ENCODE peak calls at places on chromosomes 13 and 19, in seven cellular contexts. B is CD8-positive, alpha-beta memory T cell; I is heart right ventricle; D is psoas muscle; T is IMR-90; Q is uterus; U is tibial artery. E is an unnamed sample. For H3K4me1, the result is how much of the 10 kb centered on the place peaks cover.

GRCh38 chr13:75359266-75359665 is 122.7 kb downstream of the TBC1D4 start:
- DNase-seq in Q (no peak), I (no peak), U (no peak), B (no peak), T (peak), D (no peak), E (no peak)

GRCh38 chr19:51690359-51691121 is 2.6 kb upstream of the SPACA6 start:
- DNase-seq in Q (peak), D (peak), T (peak), U (no peak), B (peak), I (peak), E (peak)

GRCh38 chr13:69903081-69903480 is 204.5 kb upstream of the ATXN8OS start:
- DNase-seq in I (no peak), B (no peak), U (no peak), D (no peak), Q (no peak), T (no peak), E (no peak)

GRCh38 chr13:96771501-96772367 is 222.5 kb downstream of the OXGR1 start:
- DNase-seq in D (no peak), U (peak), B (no peak), I (no peak), Q (no peak), T (no peak), E (peak)

GRCh38 chr19:10018219-10018618 is 4.9 kb downstream of the RDH8 start:
- DNase-seq in D (no peak), U (no peak), I (no peak), B (no peak), T (peak), Q (no peak), E (no peak)

GRCh38 chr13:30796833-30797601 is 61.7 kb downstream of the ALOX5AP start:
- DNase-seq in B (no peak), D (no peak), T (peak), I (no peak), U (no peak), Q (no peak), E (no peak)

GRCh38 chr19:12628040-12629022 is 17.6 kb downstream of the ZNF791 start:
- DNase-seq in D (no peak), I (no peak), T (peak), Q (no peak), U (no peak), B (no peak), E (no peak)

GRCh38 chr13:38752726-38753125 is 65.8 kb downstream of the FREM2 start:
- DNase-seq in Q (no peak), U (no peak), T (no peak), D (no peak), I (no peak), B (no peak), E (no peak)

GRCh38 chr19:49423985-49424303 is 703 bp upstream of the PTH2 start:
- DNase-seq in D (no peak), I (no peak), U (no peak), Q (no peak), B (peak), T (no peak), E (no peak)

GRCh38 chr19:980133-980998 is 3.8 kb upstream of the WDR18 start:
- DNase-seq in Q (no peak), I (no peak), U (no peak), T (no peak), B (no peak), D (no peak), E (no peak)

GRCh38 chr13:80133631-80134083 is 207.3 kb downstream of the SPRY2 start:
- DNase-seq in D (no peak), Q (no peak), T (no peak), U (no peak), B (no peak), I (peak), E (no peak)

GRCh38 chr13:48415516-48415915 is 2.6 kb upstream of the LPAR6 start:
- DNase-seq in B (no peak), U (no peak), Q (no peak), I (no peak), T (no peak), D (no peak), E (no peak)

GRCh38 chr13:114135731-114136171 is 3.3 kb upstream of the RASA3 start:
- DNase-seq in B (peak), U (no peak), D (peak), I (no peak), T (no peak), Q (no peak), E (peak)

GRCh38 chr19:30857388-30857787 is 485.2 kb downstream of the ZNF536 start:
- DNase-seq in U (no peak), D (no peak), Q (no peak), I (no peak), B (no peak), T (no peak), E (no peak)

GRCh38 chr13:23323946-23324709 is 109.4 kb downstream of the SACS start:
- DNase-seq in D (no peak), T (peak), U (no peak), Q (no peak), B (no peak), I (no peak), E (peak)

GRCh38 chr13:87669379-87669978 is 1.7 kb upstream of the SLITRK5 start:
- DNase-seq in I (no peak), B (no peak), U (no peak), T (peak), Q (no peak), D (no peak), E (no peak)

GRCh38 chr13:30880756-30881155 is 25.3 kb upstream of the MEDAG start:
- DNase-seq in Q (no peak), B (no peak), T (peak), U (peak), I (no peak), D (no peak), E (no peak)

GRCh38 chr19:10193666-10194499 is 870 bp downstream of the DNMT1 start:
- DNase-seq in D (no peak), T (peak), U (peak), B (peak), I (no peak), Q (no peak), E (peak)

GRCh38 chr19:31135841-31136240 is 213.4 kb downstream of the TSHZ3 start:
- DNase-seq in Q (no peak), U (no peak), B (no peak), I (no peak), T (peak), D (no peak), E (no peak)

GRCh38 chr19:44585371-44586141 is 27.8 kb upstream of the IGSF23 start:
- DNase-seq in B (no peak), T (peak), U (no peak), Q (no peak), D (no peak), I (no peak), E (no peak)

GRCh38 chr13:82963466-82963865 is 918.8 kb downstream of the SLITRK1 start:
- DNase-seq in I (no peak), T (peak), D (no peak), U (no peak), B (no peak), Q (no peak), E (no peak)

GRCh38 chr19:17026041-17026658 is 460 bp downstream of the CPAMD8 start:
- DNase-seq in T (no peak), U (no peak), B (peak), Q (no peak), D (no peak), I (no peak), E (no peak)

GRCh38 chr13:114275309-114275708 is 6.1 kb upstream of the UPF3A start:
- DNase-seq in I (no peak), U (peak), Q (no peak), D (no peak), T (no peak), B (no peak), E (no peak)

GRCh38 chr13:76455960-76456359 is 430.2 kb downstream of the KCTD12 start:
- DNase-seq in U (no peak), Q (no peak), I (no peak), D (no peak), T (peak), B (no peak), E (no peak)

GRCh38 chr19:10290439-10290875 is 705 bp downstream of the ICAM5 start:
- DNase-seq in B (no peak), I (no peak), T (peak), Q (no peak), U (no peak), D (no peak), E (no peak)

GRCh38 chr19:6047741-6048231 is 62.5 kb downstream of the RFX2 start:
- DNase-seq in U (no peak), T (peak), Q (peak), D (no peak), I (no peak), B (no peak), E (no peak)

GRCh38 chr19:51664997-51665396 is 18.4 kb upstream of the SIGLEC14 start:
- DNase-seq in U (no peak), I (no peak), D (no peak), T (no peak), Q (no peak), B (no peak), E (no peak)

GRCh38 chr13:26074706-26075105 is 22.9 kb upstream of the SHISA2 start:
- DNase-seq in Q (no peak), I (no peak), B (no peak), D (no peak), U (no peak), T (peak), E (no peak)

GRCh38 chr13:66586489-66586888 is 643.6 kb downstream of the PCDH9 start:
- DNase-seq in B (no peak), I (no peak), D (no peak), U (no peak), T (no peak), Q (no peak), E (no peak)

GRCh38 chr19:58545286-58546068 is 1.6 kb downstream of the TRIM28 start:
- DNase-seq in T (no peak), U (no peak), I (no peak), D (no peak), Q (no peak), B (no peak), E (no peak)

GRCh38 chr19:34253711-34254551 is 423 bp upstream of the GARRE1 start:
- DNase-seq in Q (peak), U (peak), I (peak), D (peak), B (peak), T (peak), E (peak)

GRCh38 chr19:14632286-14632685 is 42.4 kb downstream of the ADGRE3 start:
- DNase-seq in U (no peak), T (peak), Q (no peak), D (no peak), I (no peak), B (peak), E (no peak)

GRCh38 chr19:19352823-19353222 is 32.2 kb downstream of the MAU2 start:
- DNase-seq in T (no peak), I (no peak), U (no peak), D (no peak), B (no peak), Q (no peak), E (no peak)

GRCh38 chr13:113777311-113778260 is 18.6 kb downstream of the TMEM255B start:
- DNase-seq in Q (no peak), D (peak), U (no peak), I (no peak), B (no peak), T (peak), E (no peak)

GRCh38 chr13:93226623-93227279 is at the start of gene GPC6:
- DNase-seq in B (no peak), T (peak), U (no peak), D (no peak), Q (no peak), I (no peak), E (no peak)

GRCh38 chr13:31032574-31033095 is 100.2 kb downstream of the TEX26 start:
- DNase-seq in U (no peak), T (no peak), I (no peak), D (no peak), Q (no peak), B (no peak), E (no peak)

GRCh38 chr13:70964124-70964523 is 855.9 kb upstream of the KLHL1 start:
- DNase-seq in I (no peak), U (no peak), D (no peak), B (no peak), T (no peak), Q (no peak), E (no peak)

GRCh38 chr19:14536926-14537692 is 7.7 kb downstream of the TECR start:
- DNase-seq in I (peak), U (peak), B (peak), T (no peak), D (peak), Q (peak), E (peak)

GRCh38 chr19:10291554-10292205 is 1.9 kb downstream of the ICAM5 start:
- DNase-seq in T (peak), I (no peak), D (no peak), Q (no peak), B (no peak), U (no peak), E (no peak)

GRCh38 chr13:112661291-112661690 is 28.5 kb upstream of the ATP11A start:
- DNase-seq in U (no peak), Q (no peak), T (no peak), D (no peak), B (no peak), I (no peak), E (no peak)

DNA sequence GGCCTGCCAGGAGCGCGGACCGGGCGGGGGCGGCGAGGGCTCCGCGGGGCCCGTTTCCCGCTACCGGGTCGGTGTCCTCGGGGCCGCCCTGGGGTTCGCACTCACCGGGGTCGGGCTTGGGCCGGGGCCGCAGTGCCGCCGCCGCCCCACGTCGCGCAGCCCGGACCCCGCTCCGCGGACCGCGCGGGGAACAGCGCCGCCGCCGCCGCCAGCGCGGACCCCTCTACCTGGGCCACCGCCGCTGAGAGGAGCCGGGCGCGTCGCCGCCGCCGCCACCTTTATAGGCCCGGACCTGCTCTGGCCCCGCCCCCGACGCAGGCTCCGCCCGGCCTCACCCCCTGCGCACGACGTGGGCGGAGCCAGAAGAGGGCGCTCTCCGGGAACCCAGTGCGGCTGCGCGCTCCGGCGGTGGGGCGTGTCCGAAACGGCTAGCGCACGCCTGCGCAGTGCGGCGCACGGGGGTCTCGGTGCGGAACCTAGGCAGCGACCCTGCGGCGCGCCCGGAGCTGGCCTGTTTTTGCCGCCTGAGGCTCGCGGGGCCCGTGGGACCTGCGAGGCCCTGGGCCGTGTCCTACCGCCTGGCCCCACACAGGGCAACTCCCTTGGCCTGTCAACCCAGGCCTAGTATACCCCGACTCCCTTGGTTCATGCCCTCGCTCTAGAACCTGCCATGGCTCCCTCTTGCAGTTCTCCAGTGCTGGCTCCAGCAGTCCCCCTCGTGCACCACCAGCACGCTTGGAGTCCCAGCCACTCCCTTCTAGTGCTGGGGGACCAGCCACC is at the start of gene MKNK2:
- DNase-seq in U (peak), D (peak), I (peak), Q (peak), T (peak), B (peak), E (peak)
- H3K4me1 ChIP-seq in U (half or more), D (under half), I (half or more), Q (half or more), T (under half), B (half or more), E (half or more)

GRCh38 chr13:100989424-100989823 is 314.8 kb upstream of the TMTC4 start:
- DNase-seq in D (no peak), I (no peak), Q (no peak), T (no peak), B (no peak), U (no peak), E (no peak)
- H3K4me1 ChIP-seq in D (under half), I (under half), Q (under half), T (under half), B (under half), U (under half), E (under half)

GRCh38 chr19:46299695-46300094 is 2.9 kb downstream of the HIF3A start:
- DNase-seq in I (no peak), D (peak), B (no peak), U (peak), Q (no peak), T (no peak), E (no peak)

GRCh38 chr19:46297700-46298476 is 1.0 kb downstream of the HIF3A start:
- DNase-seq in D (peak), U (peak), T (no peak), B (no peak), I (peak), Q (peak), E (peak)

GRCh38 chr19:46296722-46297431 is at the start of gene HIF3A:
- DNase-seq in D (peak), Q (peak), T (no peak), U (peak), I (peak), B (no peak), E (peak)

GRCh38 chr19:46298477-46299003 is 1.7 kb downstream of the HIF3A start:
- DNase-seq in T (no peak), D (no peak), U (no peak), B (no peak), Q (no peak), I (no peak), E (peak)

GRCh38 chr19:46299004-46299509 is 2.2 kb downstream of the HIF3A start:
- DNase-seq in B (no peak), Q (peak), T (peak), D (peak), I (peak), U (peak), E (peak)
- H3K4me1 ChIP-seq in B (under half), Q (under half), T (under half), D (under half), I (half or more), U (half or more), E (under half)

DNA sequence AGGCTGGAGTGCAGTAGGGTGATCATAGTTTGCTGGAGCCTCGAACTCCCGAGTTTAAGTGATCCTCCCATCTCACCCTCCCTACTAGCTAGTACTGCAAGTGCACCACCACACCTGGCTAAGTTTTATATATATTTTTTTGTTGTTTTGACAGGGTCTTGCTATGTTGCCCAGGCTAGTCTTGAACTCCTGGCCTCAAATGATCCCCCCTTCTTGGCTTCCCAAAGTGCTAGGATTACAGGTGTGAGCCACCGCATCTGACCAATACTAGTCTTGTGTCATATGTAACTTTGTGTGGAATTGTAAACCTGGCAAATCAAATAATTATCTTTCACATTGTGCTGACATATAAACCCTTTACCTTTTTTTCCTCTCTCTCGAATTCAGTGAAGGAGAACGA is 10.2 kb downstream of the HNRNPM start:
- DNase-seq in D (no peak), I (no peak), U (no peak), T (no peak), Q (no peak), B (no peak), E (no peak)
- H3K4me1 ChIP-seq in D (half or more), I (half or more), U (half or more), T (under half), Q (under half), B (half or more), E (half or more)

DNA sequence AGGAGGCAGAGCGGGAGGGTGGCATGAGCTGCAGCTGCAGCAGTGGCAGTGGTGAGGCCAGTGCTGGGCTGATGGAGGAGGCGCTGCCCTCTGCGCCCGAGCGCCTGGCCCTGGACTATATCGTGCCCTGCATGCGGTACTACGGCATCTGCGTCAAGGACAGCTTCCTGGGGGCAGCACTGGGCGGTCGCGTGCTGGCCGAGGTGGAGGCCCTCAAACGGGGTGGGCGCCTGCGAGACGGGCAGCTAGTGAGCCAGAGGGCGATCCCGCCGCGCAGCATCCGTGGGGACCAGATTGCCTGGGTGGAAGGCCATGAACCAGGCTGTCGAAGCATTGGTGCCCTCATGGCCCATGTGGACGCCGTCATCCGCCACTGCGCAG is 2.0 kb downstream of the EGLN2 start:
- DNase-seq in D (no peak), B (peak), T (no peak), U (no peak), Q (no peak), I (no peak), E (no peak)
- H3K4me1 ChIP-seq in D (half or more), B (half or more), T (under half), U (half or more), Q (under half), I (half or more), E (half or more)

DNA sequence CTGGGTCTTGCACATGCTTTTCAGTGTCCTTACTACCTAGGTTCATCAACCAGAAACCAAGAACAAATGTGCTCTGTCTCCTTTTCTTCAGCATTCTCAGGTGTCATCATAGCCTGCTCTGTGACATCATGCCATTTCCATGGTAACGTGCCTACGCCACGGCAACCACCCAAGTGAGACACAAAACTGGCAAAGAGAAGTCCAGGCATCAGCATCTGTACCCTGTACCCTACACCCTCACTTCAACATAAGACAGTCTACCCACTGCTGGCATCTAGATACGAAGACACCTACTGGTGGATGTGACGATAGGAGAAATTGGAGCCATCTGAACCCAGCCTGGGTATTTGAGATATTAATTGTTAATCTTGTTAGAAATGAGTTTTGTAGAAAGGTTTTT is 13.3 kb downstream of the ZC3H4 start:
- DNase-seq in I (no peak), D (peak), U (no peak), T (no peak), B (no peak), Q (no peak), E (no peak)
- H3K4me1 ChIP-seq in I (half or more), D (half or more), U (half or more), T (under half), B (under half), Q (under half), E (half or more)

DNA sequence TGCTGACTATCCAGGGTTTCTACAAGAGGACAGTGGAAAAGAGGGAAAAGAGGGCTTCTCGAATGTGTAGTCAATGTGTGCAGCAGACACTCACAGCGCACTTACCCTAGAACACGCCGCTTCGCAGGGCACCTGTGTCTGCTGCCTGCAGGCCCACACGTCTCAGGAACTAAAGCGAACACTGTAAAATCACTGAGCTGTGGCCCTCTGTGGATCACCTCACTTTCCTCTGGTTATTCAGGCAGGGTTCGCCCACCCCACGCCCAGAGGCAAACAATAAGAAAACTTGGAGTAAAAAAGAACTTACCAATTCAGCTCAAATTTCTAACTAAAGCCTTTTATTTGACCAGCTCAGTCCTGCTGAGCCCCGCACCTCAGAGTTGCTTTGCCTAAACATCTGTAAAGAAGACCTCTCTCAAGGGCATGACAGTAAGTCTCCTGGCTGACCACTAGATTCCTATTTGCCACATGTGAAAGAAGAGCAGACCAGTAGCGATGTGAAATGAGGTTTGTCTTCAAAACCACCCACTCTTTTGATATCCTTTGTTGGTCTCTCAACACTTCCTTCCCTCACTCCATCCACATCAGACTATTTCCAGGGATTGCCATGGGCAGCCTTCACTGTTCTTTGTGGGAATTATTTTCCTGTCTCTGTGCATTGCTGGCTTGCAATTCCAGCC is 19.3 kb upstream of the DOCK9 start:
- DNase-seq in U (no peak), B (no peak), I (no peak), Q (no peak), T (no peak), D (no peak), E (no peak)
- H3K4me1 ChIP-seq in U (under half), B (half or more), I (half or more), Q (under half), T (under half), D (under half), E (under half)